ENCODE peak calls at places on chromosomes 1 and 21, in seven cellular contexts. Y is fibroblast of lung, E is HCT116, L is hepatocyte, R is GM23248, T is PC-3, A is DND-41. M is an unnamed sample.

GRCh38 chr21:21828130-21828529 is 829.9 kb downstream of the NCAM2 start:
- DNase-seq in L (no peak), T (no peak), A (no peak), Y (no peak), R (no peak), E (no peak), M (no peak)

GRCh38 chr21:42633858-42634257 is 19.6 kb upstream of the PDE9A start:
- DNase-seq in R (no peak), E (no peak), L (no peak), T (no peak), Y (no peak), A (no peak), M (no peak)

GRCh38 chr1:162179121-162179520 is 109.6 kb downstream of the NOS1AP start:
- DNase-seq in L (no peak), E (no peak), R (no peak), Y (no peak), T (peak; percentile 54), A (no peak), M (no peak)

GRCh38 chr1:112797221-112797620 is 82.1 kb upstream of the PPM1J start:
- DNase-seq in T (no peak), R (no peak), Y (peak; percentile 69), E (no peak), L (no peak), A (no peak), M (no peak)

GRCh38 chr1:17795836-17796645 is 40.9 kb downstream of the ACTL8 start:
- DNase-seq in L (no peak), R (no peak), Y (no peak), E (no peak), T (no peak), A (peak; percentile 9), M (no peak)

GRCh38 chr1:15668089-15668754 is 15.9 kb upstream of the PLEKHM2 start:
- DNase-seq in Y (no peak), T (peak; percentile 18), E (no peak), L (peak; percentile 20), A (no peak), R (no peak), M (no peak)

GRCh38 chr1:44645466-44646244 is 28.6 kb downstream of the TMEM53 start:
- DNase-seq in T (no peak), L (no peak), R (peak; percentile 88), E (no peak), A (no peak), Y (peak; percentile 68), M (no peak)

GRCh38 chr1:66248257-66248656 is 285.7 kb upstream of the SGIP1 start:
- DNase-seq in T (no peak), L (no peak), R (no peak), A (no peak), Y (no peak), E (no peak), M (no peak)

GRCh38 chr1:17535300-17535937 is 4.1 kb upstream of the ARHGEF10L start:
- DNase-seq in Y (no peak), R (no peak), A (no peak), L (no peak), E (no peak), T (no peak), M (no peak)

GRCh38 chr1:91751281-91751680 is 134.7 kb downstream of the TGFBR3 start:
- DNase-seq in T (no peak), L (peak; percentile 23), E (no peak), A (no peak), Y (peak; percentile 68), R (peak; percentile 73), M (no peak)

GRCh38 chr1:110426854-110427253 is 19.4 kb upstream of the LAMTOR5 start:
- DNase-seq in T (no peak), Y (no peak), R (no peak), A (no peak), L (no peak), E (no peak), M (no peak)

GRCh38 chr1:113805256-113805531 is 7.1 kb downstream of the RSBN1 start:
- DNase-seq in L (no peak), A (no peak), E (no peak), T (no peak), Y (no peak), R (no peak), M (no peak)

GRCh38 chr1:175690926-175691325 is 52.5 kb downstream of the TNR start:
- DNase-seq in T (no peak), L (no peak), R (no peak), Y (no peak), A (no peak), E (no peak), M (no peak)

GRCh38 chr21:9837946-9838801 is 683.2 kb upstream of the TPTE start:
- DNase-seq in E (no peak), T (peak; percentile 0), L (peak; percentile 21), R (no peak), A (no peak), Y (no peak), M (no peak)

GRCh38 chr1:166948856-166949350 is 26.4 kb downstream of the ILDR2 start:
- DNase-seq in E (no peak), Y (no peak), A (no peak), L (no peak), R (no peak), T (no peak), M (no peak)

GRCh38 chr1:64834734-64835133 is 89.9 kb downstream of the RAVER2 start:
- DNase-seq in A (no peak), T (peak; percentile 47), Y (peak; percentile 78), R (peak; percentile 86), L (no peak), E (no peak), M (no peak)

GRCh38 chr1:187762109-187762508 is 933.4 kb downstream of the PLA2G4A start:
- DNase-seq in L (peak; percentile 54), E (no peak), R (no peak), A (no peak), T (no peak), Y (peak; percentile 8), M (no peak)

GRCh38 chr1:236011641-236012040 is 53.2 kb downstream of the NID1 start:
- DNase-seq in T (no peak), A (no peak), Y (no peak), L (no peak), R (no peak), E (no peak), M (no peak)

GRCh38 chr1:39561321-39561720 is 15.3 kb downstream of the PABPC4 start:
- DNase-seq in Y (no peak), R (no peak), L (no peak), T (no peak), E (no peak), A (no peak), M (no peak)

GRCh38 chr1:109687641-109688499 is at the start of gene GSTM1:
- DNase-seq in T (no peak), E (no peak), A (no peak), L (peak; percentile 79), R (no peak), Y (no peak), M (peak; percentile 79)

GRCh38 chr21:43735236-43736091 is 16.5 kb downstream of the PDXK start:
- DNase-seq in L (no peak), R (no peak), Y (no peak), T (no peak), E (no peak), A (no peak), M (no peak)

GRCh38 chr1:97105531-97105930 is 383.9 kb downstream of the PTBP2 start:
- DNase-seq in E (no peak), Y (peak; percentile 24), L (no peak), T (no peak), A (no peak), R (no peak), M (no peak)
- H3K4me1 ChIP-seq in E (no peaks in the 10 kb centered on the region), Y (no peaks in the 10 kb centered on the region), L (no peaks in the 10 kb centered on the region), T (peaks cover 5% of the 10 kb centered on the region), A (no peaks in the 10 kb centered on the region), R (peaks cover 15% of the 10 kb centered on the region), M (no peaks in the 10 kb centered on the region)

GRCh38 chr1:198184516-198184915 is 27.7 kb downstream of the NEK7 start:
- DNase-seq in T (no peak), R (no peak), L (no peak), A (no peak), Y (no peak), E (no peak), M (no peak)
- H4K20me1 ChIP-seq in T (no peaks in the 10 kb centered on the region), R (peaks cover 81% of the 10 kb centered on the region), L (peaks cover 15% of the 10 kb centered on the region), A (peaks cover 16% of the 10 kb centered on the region), Y (no peaks in the 10 kb centered on the region), E (no peaks in the 10 kb centered on the region), M (no peaks in the 10 kb centered on the region)

GRCh38 chr21:45572783-45573451 is 30.7 kb upstream of the SLC19A1 start:
- DNase-seq in Y (no peak), A (no peak), E (no peak), L (no peak), T (no peak), R (no peak), M (peak; percentile 18)
- H3K27me3 ChIP-seq in Y (no peaks in the 10 kb centered on the region), A (no peaks in the 10 kb centered on the region), E (no peaks in the 10 kb centered on the region), L (no peaks in the 10 kb centered on the region), T (peaks cover 33% of the 10 kb centered on the region), R (peaks cover 24% of the 10 kb centered on the region), M (no peaks in the 10 kb centered on the region)

GRCh38 chr1:9590945-9591668 is 2.4 kb downstream of the TMEM201 start:
- DNase-seq in R (no peak), E (no peak), A (no peak), T (no peak), L (no peak), Y (no peak), M (no peak)

GRCh38 chr1:9589719-9590157 is 1.0 kb downstream of the TMEM201 start:
- DNase-seq in Y (peak; percentile 6), L (no peak), E (no peak), T (peak; percentile 47), A (peak; percentile 30), R (peak; percentile 38), M (no peak)

GRCh38 chr1:9590201-9590600 is 1.5 kb downstream of the TMEM201 start:
- DNase-seq in Y (no peak), A (no peak), L (no peak), T (no peak), E (no peak), R (no peak), M (no peak)

GRCh38 chr1:9588551-9589143 is at the start of gene TMEM201:
- DNase-seq in T (peak; percentile 95), L (peak; percentile 97), E (peak; percentile 76), R (peak; percentile 97), A (peak; percentile 94), Y (peak; percentile 81), M (peak; percentile 91)

GRCh38 chr1:9589144-9589718 is 520 bp downstream of the TMEM201 start:
- DNase-seq in Y (peak; percentile 32), A (peak; percentile 57), R (peak; percentile 67), L (peak; percentile 57), T (no peak), E (no peak), M (no peak)
- H3K4me1 ChIP-seq in Y (peaks cover 14% of the 10 kb centered on the region), A (peaks cover 52% of the 10 kb centered on the region), R (no peaks in the 10 kb centered on the region), L (peaks cover 8% of the 10 kb centered on the region), T (peaks cover 6% of the 10 kb centered on the region), E (peaks cover 29% of the 10 kb centered on the region), M (peaks cover 5% of the 10 kb centered on the region)

GRCh38 chr1:84876353-84876752 is 16.7 kb downstream of the LPAR3 start:
- DNase-seq in E (no peak), L (no peak), T (no peak), A (no peak), R (no peak), Y (no peak), M (no peak)

GRCh38 chr1:84883286-84883685 is 9.7 kb downstream of the LPAR3 start:
- DNase-seq in R (peak; percentile 63), E (no peak), L (no peak), T (peak; percentile 67), A (no peak), Y (no peak), M (no peak)

GRCh38 chr1:84877592-84877991 is 15.4 kb downstream of the LPAR3 start:
- DNase-seq in R (peak; percentile 57), A (no peak), Y (peak; percentile 48), L (no peak), T (peak; percentile 40), E (no peak), M (no peak)
- H4K20me1 ChIP-seq in R (no peaks in the 10 kb centered on the region), A (no peaks in the 10 kb centered on the region), Y (no peaks in the 10 kb centered on the region), L (no peaks in the 10 kb centered on the region), T (no peaks in the 10 kb centered on the region), E (no peaks in the 10 kb centered on the region), M (no peaks in the 10 kb centered on the region)